ENCODE peak calls at places on chromosome 6, in four cellular contexts. One of them, this sample, is unnamed.

GRCh38 chr6:44787254-44787844 is 399.8 kb downstream of the CDC5L start:
- DNase-seq in activated CD8-positive, alpha-beta memory T cell treated with anti-CD3 and anti-CD28 coated beads for 4 hours: no peak
- DNase-seq in iris pigment epithelial cell: no peak
- DNase-seq in NCI-H1417: no peak
- DNase-seq in this sample: no peak

GRCh38 chr6:351867-352289 is 39.7 kb upstream of the IRF4 start:
- DNase-seq in iris pigment epithelial cell: no peak
- DNase-seq in activated CD8-positive, alpha-beta memory T cell treated with anti-CD3 and anti-CD28 coated beads for 4 hours: no peak
- DNase-seq in NCI-H1417: no peak
- DNase-seq in this sample: no peak

GRCh38 chr6:81844686-81845085 is 92.2 kb upstream of the TENT5A start:
- DNase-seq in iris pigment epithelial cell: peak
- DNase-seq in activated CD8-positive, alpha-beta memory T cell treated with anti-CD3 and anti-CD28 coated beads for 4 hours: no peak
- DNase-seq in NCI-H1417: no peak
- DNase-seq in this sample: no peak

GRCh38 chr6:26607434-26608230 is 10.9 kb downstream of the ABT1 start:
- DNase-seq in iris pigment epithelial cell: peak
- DNase-seq in NCI-H1417: peak
- DNase-seq in activated CD8-positive, alpha-beta memory T cell treated with anti-CD3 and anti-CD28 coated beads for 4 hours: peak
- DNase-seq in this sample: peak

GRCh38 chr6:105985816-105986632 is 100.1 kb upstream of the PRDM1 start:
- DNase-seq in activated CD8-positive, alpha-beta memory T cell treated with anti-CD3 and anti-CD28 coated beads for 4 hours: no peak
- DNase-seq in NCI-H1417: no peak
- DNase-seq in iris pigment epithelial cell: no peak
- DNase-seq in this sample: no peak

GRCh38 chr6:55034752-55035151 is 139.6 kb upstream of the HCRTR2 start:
- DNase-seq in iris pigment epithelial cell: no peak
- DNase-seq in activated CD8-positive, alpha-beta memory T cell treated with anti-CD3 and anti-CD28 coated beads for 4 hours: no peak
- DNase-seq in NCI-H1417: no peak
- DNase-seq in this sample: no peak

GRCh38 chr6:29532320-29532951 is 27.1 kb downstream of the UBD start:
- DNase-seq in iris pigment epithelial cell: no peak
- DNase-seq in NCI-H1417: no peak
- DNase-seq in activated CD8-positive, alpha-beta memory T cell treated with anti-CD3 and anti-CD28 coated beads for 4 hours: no peak
- DNase-seq in this sample: no peak

GRCh38 chr6:6583836-6584235 is 4.7 kb upstream of the LY86 start:
- DNase-seq in NCI-H1417: no peak
- DNase-seq in activated CD8-positive, alpha-beta memory T cell treated with anti-CD3 and anti-CD28 coated beads for 4 hours: no peak
- DNase-seq in iris pigment epithelial cell: no peak
- DNase-seq in this sample: no peak

GRCh38 chr6:30684386-30685156 is 1.9 kb downstream of the PPP1R18 start:
- DNase-seq in activated CD8-positive, alpha-beta memory T cell treated with anti-CD3 and anti-CD28 coated beads for 4 hours: no peak
- DNase-seq in iris pigment epithelial cell: peak
- DNase-seq in NCI-H1417: no peak
- DNase-seq in this sample: peak

GRCh38 chr6:157561037-157561790 is 180.2 kb downstream of the ZDHHC14 start:
- DNase-seq in iris pigment epithelial cell: no peak
- DNase-seq in activated CD8-positive, alpha-beta memory T cell treated with anti-CD3 and anti-CD28 coated beads for 4 hours: no peak
- DNase-seq in NCI-H1417: peak
- DNase-seq in this sample: no peak

GRCh38 chr6:72151742-72152141 is 265.4 kb downstream of the RIMS1 start:
- DNase-seq in activated CD8-positive, alpha-beta memory T cell treated with anti-CD3 and anti-CD28 coated beads for 4 hours: no peak
- DNase-seq in NCI-H1417: no peak
- DNase-seq in iris pigment epithelial cell: no peak
- DNase-seq in this sample: no peak

GRCh38 chr6:41667195-41667594 is 28.9 kb downstream of the MDFI start:
- DNase-seq in iris pigment epithelial cell: no peak
- DNase-seq in NCI-H1417: no peak
- DNase-seq in activated CD8-positive, alpha-beta memory T cell treated with anti-CD3 and anti-CD28 coated beads for 4 hours: no peak
- DNase-seq in this sample: no peak

GRCh38 chr6:35402136-35402855 is 49.8 kb upstream of the FANCE start:
- DNase-seq in NCI-H1417: no peak
- DNase-seq in activated CD8-positive, alpha-beta memory T cell treated with anti-CD3 and anti-CD28 coated beads for 4 hours: no peak
- DNase-seq in iris pigment epithelial cell: no peak
- DNase-seq in this sample: peak

GRCh38 chr6:108168501-108168979 is 2.7 kb downstream of the NR2E1 start:
- DNase-seq in NCI-H1417: peak
- DNase-seq in activated CD8-positive, alpha-beta memory T cell treated with anti-CD3 and anti-CD28 coated beads for 4 hours: no peak
- DNase-seq in iris pigment epithelial cell: no peak
- DNase-seq in this sample: peak

GRCh38 chr6:6569043-6569442 is 19.5 kb upstream of the LY86 start:
- DNase-seq in activated CD8-positive, alpha-beta memory T cell treated with anti-CD3 and anti-CD28 coated beads for 4 hours: no peak
- DNase-seq in NCI-H1417: no peak
- DNase-seq in iris pigment epithelial cell: no peak
- DNase-seq in this sample: no peak

GRCh38 chr6:134041093-134041492 is 11.3 kb downstream of the SLC2A12 start:
- DNase-seq in activated CD8-positive, alpha-beta memory T cell treated with anti-CD3 and anti-CD28 coated beads for 4 hours: no peak
- DNase-seq in iris pigment epithelial cell: peak
- DNase-seq in NCI-H1417: no peak
- DNase-seq in this sample: peak

GRCh38 chr6:157281570-157281969 is 41.7 kb downstream of the TMEM242 start:
- DNase-seq in NCI-H1417: peak
- DNase-seq in activated CD8-positive, alpha-beta memory T cell treated with anti-CD3 and anti-CD28 coated beads for 4 hours: no peak
- DNase-seq in iris pigment epithelial cell: no peak
- DNase-seq in this sample: peak

GRCh38 chr6:20876016-20876415 is 341.8 kb downstream of the CDKAL1 start:
- DNase-seq in NCI-H1417: peak
- DNase-seq in iris pigment epithelial cell: peak
- DNase-seq in activated CD8-positive, alpha-beta memory T cell treated with anti-CD3 and anti-CD28 coated beads for 4 hours: no peak
- DNase-seq in this sample: peak

GRCh38 chr6:15036690-15037245 is 209.1 kb upstream of the JARID2 start:
- DNase-seq in activated CD8-positive, alpha-beta memory T cell treated with anti-CD3 and anti-CD28 coated beads for 4 hours: no peak
- DNase-seq in NCI-H1417: peak
- DNase-seq in iris pigment epithelial cell: no peak
- DNase-seq in this sample: peak

GRCh38 chr6:66390393-66390792 is 683.4 kb upstream of the EYS start:
- DNase-seq in iris pigment epithelial cell: no peak
- DNase-seq in activated CD8-positive, alpha-beta memory T cell treated with anti-CD3 and anti-CD28 coated beads for 4 hours: no peak
- DNase-seq in NCI-H1417: no peak
- DNase-seq in this sample: no peak

GRCh38 chr6:38517005-38517404 is 122.7 kb downstream of the BTBD9 start:
- DNase-seq in iris pigment epithelial cell: peak
- DNase-seq in activated CD8-positive, alpha-beta memory T cell treated with anti-CD3 and anti-CD28 coated beads for 4 hours: no peak
- DNase-seq in NCI-H1417: peak
- DNase-seq in this sample: peak

GRCh38 chr6:11021714-11022113 is 22.4 kb downstream of the ELOVL2 start:
- DNase-seq in NCI-H1417: no peak
- DNase-seq in activated CD8-positive, alpha-beta memory T cell treated with anti-CD3 and anti-CD28 coated beads for 4 hours: no peak
- DNase-seq in iris pigment epithelial cell: no peak
- DNase-seq in this sample: no peak

GRCh38 chr6:42068173-42068572 is 17.8 kb downstream of the TAF8 start:
- DNase-seq in activated CD8-positive, alpha-beta memory T cell treated with anti-CD3 and anti-CD28 coated beads for 4 hours: no peak
- DNase-seq in iris pigment epithelial cell: no peak
- DNase-seq in NCI-H1417: no peak
- DNase-seq in this sample: no peak

GRCh38 chr6:74657033-74657432 is 548.8 kb downstream of the COL12A1 start:
- DNase-seq in iris pigment epithelial cell: no peak
- DNase-seq in NCI-H1417: no peak
- DNase-seq in activated CD8-positive, alpha-beta memory T cell treated with anti-CD3 and anti-CD28 coated beads for 4 hours: no peak
- DNase-seq in this sample: no peak

GRCh38 chr6:123805921-123806320 is 2.3 kb downstream of the NKAIN2 start:
- DNase-seq in activated CD8-positive, alpha-beta memory T cell treated with anti-CD3 and anti-CD28 coated beads for 4 hours: no peak
- DNase-seq in NCI-H1417: peak
- DNase-seq in iris pigment epithelial cell: no peak
- DNase-seq in this sample: no peak

GRCh38 chr6:37032239-37032638 is 26.8 kb downstream of the FGD2 start:
- DNase-seq in activated CD8-positive, alpha-beta memory T cell treated with anti-CD3 and anti-CD28 coated beads for 4 hours: no peak
- DNase-seq in iris pigment epithelial cell: no peak
- DNase-seq in NCI-H1417: no peak
- DNase-seq in this sample: no peak

GRCh38 chr6:26195376-26195923 is 108.2 kb downstream of the HFE start:
- DNase-seq in iris pigment epithelial cell: peak
- DNase-seq in NCI-H1417: peak
- DNase-seq in activated CD8-positive, alpha-beta memory T cell treated with anti-CD3 and anti-CD28 coated beads for 4 hours: peak
- DNase-seq in this sample: peak

GRCh38 chr6:50850860-50851259 is 32.2 kb downstream of the TFAP2B start:
- DNase-seq in iris pigment epithelial cell: no peak
- DNase-seq in activated CD8-positive, alpha-beta memory T cell treated with anti-CD3 and anti-CD28 coated beads for 4 hours: no peak
- DNase-seq in NCI-H1417: peak
- DNase-seq in this sample: peak

GRCh38 chr6:19417713-19418112 is 419.5 kb upstream of the ID4 start:
- DNase-seq in activated CD8-positive, alpha-beta memory T cell treated with anti-CD3 and anti-CD28 coated beads for 4 hours: no peak
- DNase-seq in NCI-H1417: no peak
- DNase-seq in iris pigment epithelial cell: peak
- DNase-seq in this sample: peak

GRCh38 chr6:134103004-134103403 is 50.6 kb upstream of the SLC2A12 start:
- DNase-seq in activated CD8-positive, alpha-beta memory T cell treated with anti-CD3 and anti-CD28 coated beads for 4 hours: no peak
- DNase-seq in iris pigment epithelial cell: no peak
- DNase-seq in NCI-H1417: no peak
- DNase-seq in this sample: no peak

GRCh38 chr6:31572041-31572911 is at the start of gene LTA:
- DNase-seq in iris pigment epithelial cell: no peak
- DNase-seq in activated CD8-positive, alpha-beta memory T cell treated with anti-CD3 and anti-CD28 coated beads for 4 hours: no peak
- DNase-seq in NCI-H1417: no peak
- DNase-seq in this sample: no peak

GRCh38 chr6:62891065-62891647 is 320.1 kb upstream of the FKBP1C start:
- DNase-seq in activated CD8-positive, alpha-beta memory T cell treated with anti-CD3 and anti-CD28 coated beads for 4 hours: no peak
- DNase-seq in NCI-H1417: peak
- DNase-seq in iris pigment epithelial cell: peak
- DNase-seq in this sample: peak

GRCh38 chr6:119073307-119074051 is 5.0 kb downstream of the FAM184A start:
- DNase-seq in activated CD8-positive, alpha-beta memory T cell treated with anti-CD3 and anti-CD28 coated beads for 4 hours: no peak
- DNase-seq in NCI-H1417: no peak
- DNase-seq in iris pigment epithelial cell: no peak
- DNase-seq in this sample: no peak

GRCh38 chr6:89525786-89526562 is 93.0 kb downstream of the ANKRD6 start:
- DNase-seq in NCI-H1417: no peak
- DNase-seq in activated CD8-positive, alpha-beta memory T cell treated with anti-CD3 and anti-CD28 coated beads for 4 hours: no peak
- DNase-seq in iris pigment epithelial cell: no peak
- DNase-seq in this sample: no peak

GRCh38 chr6:82711992-82712788 is 348.6 kb downstream of the TPBG start:
- DNase-seq in NCI-H1417: no peak
- DNase-seq in iris pigment epithelial cell: peak
- DNase-seq in activated CD8-positive, alpha-beta memory T cell treated with anti-CD3 and anti-CD28 coated beads for 4 hours: no peak
- DNase-seq in this sample: peak

This sample was measured in kidney tubule cell.